ENCODE peak calls at places on chromosomes 3 and 15, in five cellular contexts. S, B, H, W and R are unnamed samples.

GRCh38 chr15:48566669-48567068 is 78.8 kb downstream of the FBN1 start:
- DNase-seq in B (no peak), W (peak), H (no peak), S (no peak), R (no peak)

GRCh38 chr3:159856496-159857098 is 132.0 kb upstream of the IL12A start:
- DNase-seq in B (no peak), H (no peak), W (no peak), S (no peak), R (peak)

GRCh38 chr3:108489776-108490175 is 20.6 kb downstream of the MYH15 start:
- DNase-seq in H (peak), B (peak), S (peak), W (peak), R (peak)

GRCh38 chr3:194979173-194979572 is 291.8 kb downstream of the XXYLT1 start:
- DNase-seq in S (no peak), H (no peak), B (no peak), W (no peak), R (no peak)

GRCh38 chr3:182937293-182938051 is 42.9 kb downstream of the DCUN1D1 start:
- DNase-seq in S (no peak), W (peak), B (peak), H (no peak), R (no peak)

GRCh38 chr15:33296856-33297255 is 13.9 kb upstream of the RYR3 start:
- DNase-seq in H (no peak), S (no peak), B (no peak), W (no peak), R (peak)

GRCh38 chr3:70488131-70488530 is 175.7 kb upstream of the MDFIC2 start:
- DNase-seq in W (peak), B (no peak), S (no peak), H (no peak), R (no peak)

GRCh38 chr15:25684521-25685215 is 178.5 kb downstream of the ATP10A start:
- DNase-seq in W (peak), B (no peak), S (no peak), H (no peak), R (peak)

GRCh38 chr3:38458796-38459498 is 5.3 kb downstream of the ACVR2B start:
- DNase-seq in W (peak), B (no peak), H (no peak), S (no peak), R (peak)